ENCODE peak calls at places on chromosome 2, in seven cellular contexts. H is activated naive CD4-positive, alpha-beta T cell treated with anti-CD3 and anti-CD28 coated beads, Interleukin-2, amount 50 U/mL, for 72 hours; M is skeletal muscle cell; W is posterior vena cava; D is hippocampal formation; I is D341Med; E is caudate nucleus. L is an unnamed sample.

GRCh38 chr2:109549016-109549595 is 64.7 kb downstream of the SEPTIN10 start:
- DNase-seq in M (no peak), D (no peak), H (no peak), W (no peak), I (no peak), E (no peak), L (no peak)

GRCh38 chr2:17614174-17614573 is 73.7 kb downstream of the VSNL1 start:
- DNase-seq in M (no peak), H (no peak), D (no peak), E (no peak), W (no peak), I (no peak), L (no peak)

GRCh38 chr2:235793163-235793752 is 299.4 kb downstream of the AGAP1 start:
- DNase-seq in H (no peak), M (no peak), I (peak; percentile 52), W (no peak), D (no peak), E (no peak), L (no peak)

GRCh38 chr2:221568299-221568698 is 3.8 kb downstream of the EPHA4 start:
- DNase-seq in M (no peak), W (no peak), I (no peak), E (no peak), H (no peak), D (no peak), L (no peak)

GRCh38 chr2:159124441-159124911 is 156.0 kb downstream of the TANC1 start:
- DNase-seq in D (no peak), W (no peak), E (no peak), H (peak; percentile 6), M (peak; percentile 81), I (no peak), L (no peak)

GRCh38 chr2:15142069-15142689 is 419.0 kb downstream of the NBAS start:
- DNase-seq in E (no peak), W (no peak), H (peak; percentile 60), I (no peak), D (no peak), M (no peak), L (peak; percentile 24)

GRCh38 chr2:70767094-70767698 is 804 bp downstream of the ADD2 start:
- DNase-seq in W (no peak), E (no peak), H (peak; percentile 19), I (peak; percentile 73), M (no peak), D (no peak), L (no peak)

GRCh38 chr2:220310326-220310936 is 683.0 kb downstream of the SLC4A3 start:
- DNase-seq in D (peak; percentile 29), M (no peak), H (no peak), W (no peak), E (no peak), I (no peak), L (no peak)

GRCh38 chr2:48358982-48359381 is 171.0 kb upstream of the STON1 start:
- DNase-seq in W (no peak), E (no peak), M (no peak), D (no peak), I (no peak), H (no peak), L (no peak)

GRCh38 chr2:107584577-107584976 is 242.1 kb upstream of the RGPD4 start:
- DNase-seq in E (no peak), M (no peak), H (no peak), I (no peak), W (no peak), D (no peak), L (no peak)

GRCh38 chr2:104434363-104434792 is 419.5 kb upstream of the POU3F3 start:
- DNase-seq in I (no peak), H (no peak), M (no peak), W (no peak), E (no peak), D (peak; percentile 39), L (no peak)

GRCh38 chr2:143686585-143687164 is 557.5 kb downstream of the ARHGAP15 start:
- DNase-seq in D (peak; percentile 13), I (peak; percentile 27), H (no peak), M (no peak), W (no peak), E (no peak), L (peak; percentile 9)

GRCh38 chr2:105712981-105713596 is 31.6 kb upstream of the NCK2 start:
- DNase-seq in E (no peak), W (no peak), H (no peak), M (peak; percentile 60), I (no peak), D (no peak), L (no peak)

GRCh38 chr2:28333606-28334526 is 58.8 kb upstream of the FOSL2 start:
- DNase-seq in M (no peak), H (no peak), E (no peak), I (no peak), W (no peak), D (no peak), L (no peak)

GRCh38 chr2:222136106-222136630 is 162.6 kb downstream of the PAX3 start:
- DNase-seq in H (no peak), I (no peak), W (no peak), M (no peak), D (no peak), E (no peak), L (no peak)

GRCh38 chr2:159010340-159010739 is 41.9 kb downstream of the TANC1 start:
- DNase-seq in W (no peak), E (no peak), H (peak; percentile 15), I (no peak), D (no peak), M (no peak), L (no peak)

GRCh38 chr2:109350526-109350925 is 221.5 kb downstream of the SH3RF3 start:
- DNase-seq in W (no peak), E (no peak), D (no peak), M (no peak), I (no peak), H (no peak), L (no peak)